ENCODE peak calls at places on chromosomes 13 and 19, in seven cellular contexts. M is cardiac fibroblast; B is foreskin fibroblast; C is uterus; F is bronchial epithelial cell; N is CD8-positive, alpha-beta T cell; P is transverse colon. D is an unnamed sample.
A peak's percentile ranks its signal among the peaks of the same experiment; 100 is the strongest.

GRCh38 chr19:40717880-40718773 is 1.2 kb downstream of the ITPKC start:
- DNase-seq in M (peak; percentile 36), P (peak; percentile 45), B (peak; percentile 56), C (peak; percentile 48), F (peak; percentile 33), N (no peak), D (no peak)

GRCh38 chr13:114119196-114119595 is 13.2 kb downstream of the RASA3 start:
- DNase-seq in B (peak; percentile 87), C (peak; percentile 52), N (no peak), P (no peak), M (peak; percentile 88), F (peak; percentile 44), D (peak; percentile 76)

GRCh38 chr19:45097776-45098520 is 5.0 kb downstream of the PPP1R37 start:
- DNase-seq in M (peak; percentile 89), N (no peak), F (peak; percentile 83), C (peak; percentile 46), B (peak; percentile 95), P (no peak), D (peak; percentile 78)

GRCh38 chr13:29436291-29436690 is 159.2 kb downstream of the SLC7A1 start:
- DNase-seq in N (no peak), P (no peak), C (no peak), B (peak; percentile 59), F (peak; percentile 92), M (peak; percentile 49), D (peak; percentile 44)

GRCh38 chr13:24039621-24040475 is 120.7 kb upstream of the SPATA13 start:
- DNase-seq in C (no peak), N (no peak), M (no peak), F (no peak), B (no peak), P (no peak), D (no peak)

GRCh38 chr13:68066879-68067513 is 836.9 kb upstream of the PCDH9 start:
- DNase-seq in M (no peak), B (no peak), N (no peak), F (no peak), C (no peak), P (no peak), D (no peak)

GRCh38 chr13:85266331-85266730 is 532.9 kb downstream of the SLITRK6 start:
- DNase-seq in N (no peak), M (no peak), C (no peak), P (no peak), F (peak; percentile 47), B (no peak), D (no peak)

GRCh38 chr13:107144432-107144831 is 576.5 kb upstream of the ARGLU1 start:
- DNase-seq in B (no peak), M (peak; percentile 0), C (no peak), N (no peak), F (peak; percentile 7), P (no peak), D (no peak)

GRCh38 chr19:42216653-42217521 is 590 bp downstream of the DEDD2 start:
- DNase-seq in M (peak; percentile 40), B (peak; percentile 25), P (peak; percentile 51), N (peak; percentile 22), F (no peak), C (peak; percentile 55), D (no peak)

GRCh38 chr19:19379527-19379926 is 25.9 kb upstream of the GATAD2A start:
- DNase-seq in B (no peak), C (no peak), F (no peak), P (no peak), M (no peak), N (no peak), D (no peak)

GRCh38 chr13:97700306-97700848 is 253.1 kb upstream of the IPO5 start:
- DNase-seq in B (no peak), P (no peak), C (no peak), M (no peak), F (no peak), N (no peak), D (no peak)

GRCh38 chr19:45632468-45633196 is 6.6 kb downstream of the EML2 start:
- DNase-seq in M (peak; percentile 96), N (peak; percentile 34), P (peak; percentile 70), F (peak; percentile 97), C (peak; percentile 51), B (peak; percentile 90), D (no peak)

GRCh38 chr19:46861691-46862503 is 1.1 kb downstream of the ARHGAP35 start:
- DNase-seq in F (no peak), N (no peak), M (peak; percentile 28), B (no peak), P (peak; percentile 28), C (no peak), D (no peak)

GRCh38 chr13:108897955-108898354 is 268.5 kb downstream of the MYO16 start:
- DNase-seq in P (no peak), C (no peak), F (no peak), B (no peak), M (no peak), N (no peak), D (no peak)

GRCh38 chr13:75010941-75011340 is 471.0 kb downstream of the TBC1D4 start:
- DNase-seq in F (no peak), M (no peak), P (no peak), B (no peak), N (no peak), C (no peak), D (no peak)

GRCh38 chr19:32687681-32688080 is 3.9 kb upstream of the NUDT19 start:
- DNase-seq in F (no peak), P (no peak), N (no peak), C (no peak), B (no peak), M (no peak), D (no peak)

GRCh38 chr19:34332027-34332786 is 32.8 kb upstream of the GPI start:
- DNase-seq in M (no peak), P (no peak), B (no peak), F (no peak), N (no peak), C (no peak), D (no peak)

GRCh38 chr13:103200118-103200885 is 134.1 kb upstream of the SLC10A2 start:
- DNase-seq in C (no peak), B (no peak), N (no peak), M (no peak), F (no peak), P (no peak), D (no peak)

GRCh38 chr19:19661675-19662251 is 1.7 kb downstream of the ATP13A1 start:
- DNase-seq in B (no peak), P (peak; percentile 45), N (peak; percentile 35), C (no peak), M (no peak), F (no peak), D (no peak)

GRCh38 chr19:34224996-34225658 is 29.2 kb upstream of the GARRE1 start:
- DNase-seq in F (peak; percentile 11), C (no peak), B (no peak), P (no peak), N (no peak), M (peak; percentile 22), D (no peak)

GRCh38 chr13:49869514-49869913 is 66.6 kb downstream of the SPRYD7 start:
- DNase-seq in F (peak; percentile 7), B (peak; percentile 16), C (no peak), P (no peak), M (peak; percentile 57), N (no peak), D (no peak)

GRCh38 chr19:47176627-47177090 is 46.0 kb downstream of the SAE1 start:
- DNase-seq in F (peak; percentile 58), M (peak; percentile 91), B (peak; percentile 88), C (no peak), N (peak; percentile 46), P (no peak), D (peak; percentile 93)

GRCh38 chr13:29362849-29363604 is 232.5 kb downstream of the SLC7A1 start:
- DNase-seq in N (peak; percentile 21), C (peak; percentile 22), F (peak; percentile 52), M (peak; percentile 48), B (peak; percentile 25), P (peak; percentile 13), D (no peak)

GRCh38 chr13:104962411-104962810 is 1573.1 kb downstream of the EFNB2 start:
- DNase-seq in C (no peak), M (no peak), P (no peak), N (no peak), B (no peak), F (no peak), D (no peak)

GRCh38 chr19:58543826-58544590 is at the start of gene TRIM28:
- DNase-seq in P (peak; percentile 99), B (peak; percentile 99), C (peak; percentile 100), M (peak; percentile 100), N (peak; percentile 100), F (peak; percentile 93), D (peak; percentile 97)

GRCh38 chr19:10655457-10656312 is 1.5 kb downstream of the ILF3 start:
- DNase-seq in N (no peak), P (peak; percentile 18), B (no peak), M (peak; percentile 20), F (peak; percentile 34), C (no peak), D (no peak)

GRCh38 chr13:80454245-80454644 is 113.3 kb upstream of the SPRY2 start:
- DNase-seq in M (peak; percentile 45), F (peak; percentile 29), N (no peak), C (no peak), B (peak; percentile 52), P (no peak), D (no peak)

GRCh38 chr19:31103228-31103627 is 246.0 kb downstream of the TSHZ3 start:
- DNase-seq in M (no peak), P (no peak), C (no peak), B (no peak), N (no peak), F (no peak), D (no peak)
- H3K4me3 ChIP-seq in M (no peak overlapping the region), P (no peak overlapping the region), C (no peak overlapping the region), B (no peak overlapping the region), N (no peak overlapping the region), F (no peak overlapping the region), D (no peak overlapping the region)

DNA sequence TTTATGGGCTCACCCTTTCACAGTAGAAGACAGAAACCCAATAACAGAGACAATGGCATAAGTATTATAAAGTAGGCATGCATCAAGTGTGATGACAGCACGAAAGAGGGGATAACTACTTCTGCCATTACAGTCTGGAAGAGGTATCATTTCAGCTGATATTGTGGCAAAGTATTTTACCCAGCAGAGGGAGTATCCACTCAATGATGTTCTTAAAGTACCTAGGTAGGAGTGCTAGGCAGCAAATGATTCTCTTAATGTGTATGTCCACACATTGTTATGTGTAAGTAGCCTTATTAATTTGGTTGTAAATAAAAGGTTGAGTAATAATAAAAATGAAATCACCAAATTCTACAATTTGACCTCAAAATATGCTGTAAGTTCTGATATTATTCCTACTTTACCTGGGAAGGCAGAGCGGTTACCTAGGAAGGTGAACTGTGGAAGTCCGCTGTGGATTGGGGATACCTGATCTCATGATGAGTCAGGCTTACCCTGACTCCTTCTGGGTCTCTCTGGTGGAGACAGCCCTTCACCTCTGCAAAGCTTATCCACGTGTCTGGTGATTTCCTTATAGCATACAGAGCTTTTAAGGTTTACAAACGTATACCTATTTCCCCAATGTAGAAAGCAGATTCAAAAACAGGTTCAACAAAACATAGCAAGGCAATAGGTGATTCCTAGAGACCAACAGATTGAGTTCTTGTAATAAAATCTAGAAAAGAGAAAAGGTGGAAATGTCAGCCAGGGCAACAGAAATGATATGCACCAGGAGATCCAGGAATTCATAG is 4.0 kb upstream of the UBAC2 start:
- DNase-seq in F (peak; percentile 85), P (no peak), B (no peak), N (no peak), C (no peak), M (no peak), D (no peak)
- TF ChIP-seq CTCF in F (no peak), P (peak; percentile 41), B (peak; percentile 9), N (peak; percentile 54), C (no peak), M (no peak), D (no peak)

GRCh38 chr13:21238267-21238666 is 61.8 kb downstream of the MRPL57 start:
- DNase-seq in F (no peak), N (no peak), B (no peak), C (no peak), M (no peak), P (no peak), D (no peak)
- H3K4me3 ChIP-seq in F (no peak overlapping the region), N (no peak overlapping the region), B (no peak overlapping the region), C (no peak overlapping the region), M (no peak overlapping the region), P (no peak overlapping the region), D (no peak overlapping the region)

GRCh38 chr19:1651548-1652394 is 644 bp downstream of the TCF3 start:
- DNase-seq in N (peak; percentile 51), F (no peak), B (peak; percentile 35), P (peak; percentile 58), C (peak; percentile 44), M (peak; percentile 42), D (no peak)
- TF ChIP-seq CTCF in N (no peak), F (no peak), B (no peak), P (no peak), C (no peak), M (no peak), D (no peak)